ENCODE peak calls at places on chromosomes 1 and 21, in eight cellular contexts. One of them, this sample, is unnamed.
A peak's percentile ranks its signal among the peaks of the same experiment; 100 is the strongest.

GRCh38 chr1:23194119-23194984 is 22.9 kb downstream of the HTR1D start:
- DNase-seq in keratinocyte: no peak
- DNase-seq in CD4-positive, CD25-positive, alpha-beta regulatory T cell: no peak
- DNase-seq in body of pancreas: no peak
- DNase-seq in PC-3: peak; percentile 77
- DNase-seq in GM12892: no peak
- DNase-seq in H9: no peak
- DNase-seq in NCI-H82: peak; percentile 87
- DNase-seq in this sample: no peak

GRCh38 chr1:233327938-233328660 is 575 bp downstream of the MAP3K21 start:
- DNase-seq in GM12892: peak; percentile 14
- DNase-seq in CD4-positive, CD25-positive, alpha-beta regulatory T cell: peak; percentile 13
- DNase-seq in keratinocyte: no peak
- DNase-seq in NCI-H82: peak; percentile 50
- DNase-seq in PC-3: peak; percentile 48
- DNase-seq in body of pancreas: peak; percentile 53
- DNase-seq in H9: peak; percentile 50
- DNase-seq in this sample: peak; percentile 60

GRCh38 chr1:202274611-202275010 is 67.1 kb downstream of the UBE2T start:
- DNase-seq in H9: peak; percentile 41
- DNase-seq in PC-3: peak; percentile 51
- DNase-seq in keratinocyte: no peak
- DNase-seq in NCI-H82: peak; percentile 39
- DNase-seq in GM12892: no peak
- DNase-seq in body of pancreas: no peak
- DNase-seq in CD4-positive, CD25-positive, alpha-beta regulatory T cell: peak; percentile 16
- DNase-seq in this sample: no peak

GRCh38 chr1:226737819-226738420 is 1.2 kb downstream of the ITPKB start:
- DNase-seq in GM12892: no peak
- DNase-seq in body of pancreas: peak; percentile 47
- DNase-seq in PC-3: peak; percentile 61
- DNase-seq in H9: peak; percentile 58
- DNase-seq in CD4-positive, CD25-positive, alpha-beta regulatory T cell: peak; percentile 32
- DNase-seq in keratinocyte: no peak
- DNase-seq in NCI-H82: peak; percentile 59
- DNase-seq in this sample: peak; percentile 72

GRCh38 chr1:229452956-229453801 is 19.3 kb upstream of the ACTA1 start:
- DNase-seq in CD4-positive, CD25-positive, alpha-beta regulatory T cell: no peak
- DNase-seq in keratinocyte: no peak
- DNase-seq in body of pancreas: no peak
- DNase-seq in GM12892: no peak
- DNase-seq in H9: no peak
- DNase-seq in NCI-H82: peak; percentile 68
- DNase-seq in PC-3: peak; percentile 52
- DNase-seq in this sample: no peak

GRCh38 chr1:231691618-231692259 is 65.1 kb downstream of the DISC1 start:
- DNase-seq in body of pancreas: no peak
- DNase-seq in PC-3: peak; percentile 48
- DNase-seq in NCI-H82: peak; percentile 79
- DNase-seq in GM12892: no peak
- DNase-seq in CD4-positive, CD25-positive, alpha-beta regulatory T cell: no peak
- DNase-seq in keratinocyte: no peak
- DNase-seq in H9: peak; percentile 76
- DNase-seq in this sample: peak; percentile 71

GRCh38 chr21:45528981-45529784 is 13.1 kb downstream of the SLC19A1 start:
- DNase-seq in GM12892: no peak
- DNase-seq in NCI-H82: no peak
- DNase-seq in CD4-positive, CD25-positive, alpha-beta regulatory T cell: no peak
- DNase-seq in PC-3: no peak
- DNase-seq in body of pancreas: no peak
- DNase-seq in keratinocyte: no peak
- DNase-seq in H9: no peak
- DNase-seq in this sample: no peak

GRCh38 chr1:235670157-235670776 is 20.7 kb upstream of the GNG4 start:
- DNase-seq in CD4-positive, CD25-positive, alpha-beta regulatory T cell: no peak
- DNase-seq in body of pancreas: no peak
- DNase-seq in PC-3: no peak
- DNase-seq in NCI-H82: peak; percentile 16
- DNase-seq in keratinocyte: no peak
- DNase-seq in GM12892: no peak
- DNase-seq in H9: peak; percentile 49
- DNase-seq in this sample: no peak

GRCh38 chr1:39938856-39939255 is 16.1 kb upstream of the MFSD2A start:
- DNase-seq in PC-3: no peak
- DNase-seq in H9: no peak
- DNase-seq in NCI-H82: no peak
- DNase-seq in body of pancreas: no peak
- DNase-seq in GM12892: no peak
- DNase-seq in keratinocyte: no peak
- DNase-seq in CD4-positive, CD25-positive, alpha-beta regulatory T cell: no peak
- DNase-seq in this sample: no peak

GRCh38 chr1:31264790-31265386 is 25.2 kb upstream of the NKAIN1 start:
- DNase-seq in H9: no peak
- DNase-seq in PC-3: no peak
- DNase-seq in GM12892: no peak
- DNase-seq in NCI-H82: no peak
- DNase-seq in body of pancreas: peak; percentile 73
- DNase-seq in CD4-positive, CD25-positive, alpha-beta regulatory T cell: no peak
- DNase-seq in keratinocyte: no peak
- DNase-seq in this sample: no peak

GRCh38 chr1:10692401-10693021 is 103.9 kb downstream of the CASZ1 start:
- DNase-seq in GM12892: peak; percentile 71
- DNase-seq in body of pancreas: peak; percentile 76
- DNase-seq in PC-3: peak; percentile 66
- DNase-seq in NCI-H82: peak; percentile 76
- DNase-seq in CD4-positive, CD25-positive, alpha-beta regulatory T cell: peak; percentile 50
- DNase-seq in keratinocyte: no peak
- DNase-seq in H9: no peak
- DNase-seq in this sample: no peak

GRCh38 chr1:109299087-109299983 is 7.5 kb downstream of the MYBPHL start:
- DNase-seq in keratinocyte: no peak
- DNase-seq in body of pancreas: no peak
- DNase-seq in CD4-positive, CD25-positive, alpha-beta regulatory T cell: no peak
- DNase-seq in PC-3: peak; percentile 36
- DNase-seq in GM12892: no peak
- DNase-seq in H9: no peak
- DNase-seq in NCI-H82: no peak
- DNase-seq in this sample: no peak

GRCh38 chr1:75981188-75981897 is 49.1 kb upstream of the ASB17 start:
- DNase-seq in H9: no peak
- DNase-seq in CD4-positive, CD25-positive, alpha-beta regulatory T cell: no peak
- DNase-seq in keratinocyte: no peak
- DNase-seq in GM12892: no peak
- DNase-seq in body of pancreas: no peak
- DNase-seq in PC-3: no peak
- DNase-seq in NCI-H82: no peak
- DNase-seq in this sample: no peak

GRCh38 chr1:183025782-183026774 is 2.9 kb downstream of the LAMC1 start:
- DNase-seq in CD4-positive, CD25-positive, alpha-beta regulatory T cell: no peak
- DNase-seq in H9: no peak
- DNase-seq in PC-3: peak; percentile 35
- DNase-seq in GM12892: no peak
- DNase-seq in keratinocyte: no peak
- DNase-seq in NCI-H82: peak; percentile 45
- DNase-seq in body of pancreas: no peak
- DNase-seq in this sample: no peak

GRCh38 chr1:171644805-171645483 is 7.5 kb downstream of the MYOC start:
- DNase-seq in GM12892: no peak
- DNase-seq in body of pancreas: peak; percentile 80
- DNase-seq in H9: peak; percentile 92
- DNase-seq in NCI-H82: peak; percentile 98
- DNase-seq in PC-3: peak; percentile 100
- DNase-seq in CD4-positive, CD25-positive, alpha-beta regulatory T cell: peak; percentile 19
- DNase-seq in keratinocyte: peak; percentile 56
- DNase-seq in this sample: peak; percentile 83

GRCh38 chr1:29991815-29992214 is 731.6 kb downstream of the MATN1 start:
- DNase-seq in PC-3: no peak
- DNase-seq in CD4-positive, CD25-positive, alpha-beta regulatory T cell: no peak
- DNase-seq in H9: no peak
- DNase-seq in body of pancreas: no peak
- DNase-seq in NCI-H82: no peak
- DNase-seq in keratinocyte: no peak
- DNase-seq in GM12892: no peak
- DNase-seq in this sample: no peak

GRCh38 chr1:229432116-229432461 is 1.8 kb downstream of the ACTA1 start:
- DNase-seq in H9: no peak
- DNase-seq in keratinocyte: no peak
- DNase-seq in GM12892: no peak
- DNase-seq in NCI-H82: no peak
- DNase-seq in CD4-positive, CD25-positive, alpha-beta regulatory T cell: no peak
- DNase-seq in PC-3: no peak
- DNase-seq in body of pancreas: no peak
- DNase-seq in this sample: no peak

GRCh38 chr1:194062526-194062925 is 876.1 kb upstream of the B3GALT2 start:
- DNase-seq in body of pancreas: no peak
- DNase-seq in NCI-H82: no peak
- DNase-seq in GM12892: no peak
- DNase-seq in PC-3: no peak
- DNase-seq in CD4-positive, CD25-positive, alpha-beta regulatory T cell: no peak
- DNase-seq in keratinocyte: no peak
- DNase-seq in H9: no peak
- DNase-seq in this sample: no peak